ENCODE peak calls at places on chromosomes 3 and 15, in eight cellular contexts. T is DND-41, O is stomach, J is psoas muscle, S is left lung, W is foreskin keratinocyte, L is suprapubic skin, E is tibial nerve. H is an unnamed sample.
A peak's percentile ranks its signal among the peaks of the same experiment; 100 is the strongest.

GRCh38 chr3:177694316-177694715 is 497.0 kb upstream of the TBL1XR1 start:
- DNase-seq in J (no peak), W (no peak), S (no peak), T (peak; percentile 32), E (no peak), L (no peak), O (no peak), H (no peak)

GRCh38 chr15:101657968-101658784 is 6.0 kb upstream of the TM2D3 start:
- DNase-seq in E (no peak), O (no peak), J (no peak), S (no peak), L (no peak), W (no peak), T (no peak), H (no peak)

GRCh38 chr3:101091489-101091888 is 98.3 kb upstream of the ABI3BP start:
- DNase-seq in E (no peak), J (no peak), T (no peak), L (no peak), O (no peak), W (peak; percentile 51), S (no peak), H (peak; percentile 40)

GRCh38 chr3:175818811-175819464 is 959.8 kb downstream of the NAALADL2 start:
- DNase-seq in W (peak; percentile 42), E (no peak), S (no peak), L (no peak), J (no peak), T (no peak), O (no peak), H (no peak)

GRCh38 chr3:164233951-164234350 is 844.3 kb downstream of the SI start:
- DNase-seq in E (no peak), J (no peak), L (no peak), W (no peak), S (no peak), O (no peak), T (no peak), H (no peak)

GRCh38 chr3:196274585-196274984 is 12.9 kb downstream of the PCYT1A start:
- DNase-seq in S (no peak), E (no peak), W (no peak), T (no peak), O (no peak), J (no peak), L (no peak), H (no peak)

GRCh38 chr3:10542518-10542917 is 37.1 kb upstream of the ATP2B2 start:
- DNase-seq in L (no peak), S (no peak), T (no peak), O (no peak), J (no peak), E (no peak), W (no peak), H (no peak)

GRCh38 chr3:32797776-32798175 is 20.0 kb upstream of the TRIM71 start:
- DNase-seq in T (no peak), E (no peak), J (no peak), W (no peak), O (no peak), S (no peak), L (no peak), H (no peak)

GRCh38 chr3:55305714-55306485 is 181.2 kb downstream of the WNT5A start:
- DNase-seq in T (no peak), L (peak; percentile 87), E (peak; percentile 21), S (no peak), O (no peak), J (peak; percentile 43), W (no peak), H (no peak)

DNA sequence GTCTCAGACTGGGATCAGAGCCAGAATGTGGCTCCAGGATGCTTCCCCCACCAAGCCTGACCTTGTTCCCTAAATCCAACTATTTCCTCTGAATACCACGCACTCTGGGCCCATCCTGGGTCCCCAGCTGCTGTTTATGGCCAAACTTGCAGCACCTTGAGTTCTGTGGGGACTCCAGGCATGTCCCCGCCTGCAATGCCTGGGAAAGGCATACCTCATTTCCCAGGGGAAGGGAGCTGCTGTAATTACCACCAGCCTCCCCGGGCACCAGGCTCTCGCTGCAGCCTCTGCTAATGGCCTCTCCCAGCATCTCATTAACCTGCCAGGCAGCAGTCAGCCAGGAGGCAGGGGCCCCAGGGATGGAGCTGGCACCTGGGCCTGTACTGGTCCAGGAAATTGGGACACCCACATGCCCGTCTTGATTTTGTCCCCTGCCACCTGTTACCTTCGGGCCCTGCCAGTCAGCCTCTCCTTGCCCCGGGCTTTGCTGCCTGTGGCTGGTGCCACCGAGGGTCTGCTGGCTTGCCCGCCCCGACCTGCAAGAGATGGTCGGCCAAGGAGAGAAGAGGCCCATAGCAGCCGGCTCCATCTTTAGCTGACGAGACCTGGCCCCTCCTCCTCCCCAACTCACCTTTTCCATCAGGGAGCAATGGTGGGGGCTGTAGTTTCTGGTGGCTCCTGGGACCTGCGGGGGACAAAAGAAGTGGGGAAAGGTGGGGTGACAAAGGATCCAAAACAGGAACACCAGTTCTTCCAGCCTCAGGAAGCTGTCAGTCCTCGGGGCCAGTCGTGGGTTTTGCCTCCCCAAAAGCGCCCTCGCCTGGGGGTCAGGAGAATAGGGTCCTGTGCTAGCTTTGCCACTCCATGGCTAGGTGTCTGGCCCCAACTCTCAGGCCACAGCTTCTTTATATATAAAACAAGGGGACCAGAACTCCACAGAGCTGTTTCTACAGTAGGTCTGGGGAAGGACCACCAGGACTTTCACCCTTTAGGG is 4.3 kb downstream of the CCDC9B start:
- DNase-seq in L (no peak), T (no peak), J (no peak), W (no peak), O (no peak), E (no peak), S (peak; percentile 84), H (no peak)
- TF ChIP-seq CTCF in L (no peak), T (no peak), J (no peak), W (peak; percentile 10), O (no peak), E (no peak), S (no peak), H (no peak)

DNA sequence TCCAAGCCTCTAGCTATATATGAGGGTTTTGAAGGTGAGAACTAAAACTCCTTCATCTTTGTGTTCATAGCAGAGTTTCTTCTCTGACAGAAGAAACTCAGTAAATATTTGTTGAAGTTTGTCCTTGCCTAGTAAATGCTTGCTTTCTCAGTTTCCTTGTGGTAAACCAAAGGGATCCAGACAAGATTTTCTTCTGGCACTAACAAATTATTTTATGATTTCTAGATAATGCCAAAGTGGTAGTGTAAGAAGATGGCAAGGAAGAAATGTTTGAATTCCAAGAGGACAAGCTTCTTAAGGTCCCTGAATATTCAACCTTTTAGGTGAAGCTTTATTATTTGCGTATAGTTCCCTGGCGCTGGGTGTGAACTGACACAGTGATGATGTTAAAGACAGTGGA is 14.4 kb downstream of the ARIH1 start:
- DNase-seq in O (no peak), E (no peak), W (no peak), L (no peak), J (no peak), S (no peak), T (no peak), H (no peak)
- H3K27ac ChIP-seq in O (no peak overlapping the region), E (no peak overlapping the region), W (no peak overlapping the region), L (no peak overlapping the region), J (no peak overlapping the region), S (no peak overlapping the region), T (no peak overlapping the region), H (no peak overlapping the region)

GRCh38 chr15:51160484-51160883 is 65.8 kb upstream of the TNFAIP8L3 start:
- DNase-seq in S (no peak), O (no peak), L (no peak), J (no peak), E (no peak), T (no peak), W (no peak), H (no peak)

GRCh38 chr15:51161491-51162260 is 67.0 kb upstream of the TNFAIP8L3 start:
- DNase-seq in J (no peak), W (no peak), S (no peak), L (no peak), T (no peak), E (no peak), O (no peak), H (no peak)

GRCh38 chr15:51162865-51163762 is 68.4 kb upstream of the TNFAIP8L3 start:
- DNase-seq in L (no peak), T (peak; percentile 64), S (no peak), J (peak; percentile 59), O (peak; percentile 72), E (peak; percentile 57), W (peak; percentile 46), H (peak; percentile 90)

GRCh38 chr15:51168700-51169099 is 74.0 kb upstream of the TNFAIP8L3 start:
- DNase-seq in L (no peak), E (no peak), O (no peak), T (no peak), S (no peak), W (no peak), J (no peak), H (no peak)

GRCh38 chr15:51163843-51164242 is 69.1 kb upstream of the TNFAIP8L3 start:
- DNase-seq in W (no peak), S (no peak), T (no peak), O (no peak), J (no peak), E (no peak), L (no peak), H (no peak)
- TF ChIP-seq CTCF in W (no peak), S (no peak), T (peak; percentile 10), O (no peak), J (no peak), E (no peak), L (no peak), H (no peak)

GRCh38 chr3:53846134-53846850 is at the start of the genes CHDH and IL17RB:
- DNase-seq in L (no peak), O (peak; percentile 89), W (no peak), E (no peak), J (peak; percentile 62), T (no peak), S (peak; percentile 92), H (peak; percentile 5)

GRCh38 chr3:53843195-53844177 is 2.7 kb downstream of the CHDH start:
- DNase-seq in L (no peak), T (no peak), O (no peak), S (no peak), J (no peak), E (no peak), W (no peak), H (no peak)

GRCh38 chr3:53845103-53845880 is 927 bp downstream of the CHDH start:
- DNase-seq in O (peak; percentile 71), W (no peak), L (no peak), S (no peak), T (no peak), E (peak; percentile 36), J (peak; percentile 59), H (peak; percentile 34)

GRCh38 chr3:53845881-53846133 is 412 bp downstream of the CHDH start:
- DNase-seq in T (no peak), E (no peak), L (no peak), O (no peak), W (no peak), S (no peak), J (no peak), H (peak; percentile 4)

DNA sequence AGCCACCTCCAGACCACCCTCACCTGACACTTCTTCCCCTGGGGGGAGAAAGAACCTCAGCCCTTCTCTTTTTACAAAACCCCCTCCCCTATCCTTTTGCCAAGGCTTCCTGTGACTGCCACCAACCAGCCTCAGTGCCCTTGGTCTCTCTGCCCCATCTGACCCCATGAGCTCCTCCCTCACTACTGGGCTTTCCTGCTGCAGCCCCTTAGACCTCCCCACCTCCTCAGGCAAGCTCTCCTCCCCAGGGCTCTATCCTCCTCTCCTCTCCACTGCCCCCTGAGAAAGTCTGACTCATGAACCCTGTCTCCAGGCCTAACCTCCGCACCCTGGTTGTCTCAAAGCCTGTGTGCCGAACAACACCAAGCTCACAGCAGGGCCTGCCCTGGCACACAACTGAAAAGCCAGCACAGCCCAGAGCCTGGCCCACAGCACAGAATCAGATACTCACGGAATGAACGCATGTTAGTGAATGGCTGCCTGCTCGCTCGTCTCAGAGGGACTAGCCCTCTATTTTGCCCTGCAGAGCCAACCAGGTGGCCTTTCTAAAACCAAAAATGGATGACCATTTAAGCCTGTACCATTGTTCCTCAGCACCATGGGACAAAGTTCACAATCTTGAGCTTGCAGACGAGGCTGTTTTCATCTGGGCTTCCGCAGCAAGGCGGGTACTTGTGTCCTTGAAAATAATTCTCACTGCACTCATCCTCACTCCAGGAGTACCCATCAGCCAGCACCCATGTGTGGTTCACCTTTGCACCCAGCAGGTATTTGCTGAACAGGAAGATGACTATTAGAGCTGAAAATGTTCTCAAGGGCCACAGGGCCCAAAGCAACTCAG is 1.7 kb downstream of the CHDH start:
- DNase-seq in J (no peak), L (no peak), T (no peak), S (no peak), E (no peak), O (peak; percentile 49), W (no peak), H (no peak)
- H3K27ac ChIP-seq in J (no peak overlapping the region), L (peak overlapping the region; percentile 35), T (no peak overlapping the region), S (no peak overlapping the region), E (peak overlapping the region; percentile 81), O (peak overlapping the region; percentile 87), W (no peak overlapping the region), H (no peak overlapping the region)